ENCODE peak calls at places on chromosomes 7 and 10, in eight cellular contexts. G is spleen; X is heart right ventricle; F is aorta; Y is MM.1S; L is CD8-positive, alpha-beta memory T cell; O is pancreas; A is mucosa of descending colon. Q is an unnamed sample.

GRCh38 chr10:23186178-23186577 is 5.9 kb upstream of the PTF1A start:
- DNase-seq in F (no peak), O (no peak), Y (no peak), L (no peak), X (no peak), A (no peak), G (no peak), Q (no peak)

GRCh38 chr7:123271231-123271630 is 71.5 kb upstream of the SLC13A1 start:
- DNase-seq in X (no peak), O (no peak), F (no peak), Y (no peak), G (no peak), A (no peak), L (no peak), Q (no peak)

GRCh38 chr10:87505366-87506113 is 847 bp downstream of the MINPP1 start:
- DNase-seq in Y (peak; percentile 71), X (peak; percentile 61), O (peak; percentile 60), A (peak; percentile 81), G (peak; percentile 88), F (peak; percentile 60), L (peak; percentile 20), Q (no peak)

GRCh38 chr7:29587195-29587808 is 23.7 kb downstream of the PRR15 start:
- DNase-seq in X (no peak), Y (peak; percentile 60), L (no peak), F (no peak), O (no peak), A (no peak), G (no peak), Q (no peak)

GRCh38 chr10:86103391-86104101 is 263.0 kb downstream of the GRID1 start:
- DNase-seq in G (peak; percentile 65), A (no peak), Y (no peak), O (no peak), L (no peak), F (no peak), X (no peak), Q (no peak)

GRCh38 chr7:127920787-127921438 is 110.3 kb downstream of the LRRC4 start:
- DNase-seq in L (no peak), X (no peak), O (no peak), A (no peak), Y (no peak), F (no peak), G (no peak), Q (no peak)

GRCh38 chr7:151699147-151699546 is 177.8 kb downstream of the PRKAG2 start:
- DNase-seq in O (no peak), L (no peak), F (no peak), A (peak; percentile 57), Y (no peak), G (no peak), X (no peak), Q (no peak)

GRCh38 chr10:15167411-15168295 is 840 bp downstream of the NMT2 start:
- DNase-seq in O (peak; percentile 57), A (peak; percentile 78), X (peak; percentile 52), L (peak; percentile 30), G (no peak), F (peak; percentile 67), Y (peak; percentile 59), Q (peak; percentile 9)

GRCh38 chr7:18889436-18889835 is 228.0 kb downstream of the TWIST1 start:
- DNase-seq in G (no peak), X (no peak), O (no peak), A (no peak), F (no peak), Y (no peak), L (no peak), Q (no peak)

GRCh38 chr10:131275691-131276090 is 35.8 kb downstream of the TCERG1L start:
- DNase-seq in X (no peak), F (no peak), A (no peak), G (peak; percentile 58), Y (no peak), L (no peak), O (no peak), Q (no peak)
- H3K9me3 ChIP-seq in X (no peaks in the 10 kb centered on the region), F (no peaks in the 10 kb centered on the region), A (no peaks in the 10 kb centered on the region), G (no peaks in the 10 kb centered on the region), Y (no peaks in the 10 kb centered on the region), L (no peaks in the 10 kb centered on the region), O (no peaks in the 10 kb centered on the region), Q (peaks cover 45% of the 10 kb centered on the region)

GRCh38 chr10:11144626-11145497 is 127.2 kb downstream of the CELF2 start:
- DNase-seq in Y (peak; percentile 61), L (no peak), X (no peak), F (no peak), A (no peak), O (no peak), G (no peak), Q (no peak)

GRCh38 chr10:11147723-11148122 is 130.1 kb downstream of the CELF2 start:
- DNase-seq in F (peak; percentile 56), X (no peak), L (no peak), G (peak; percentile 83), Y (peak; percentile 28), A (peak; percentile 56), O (no peak), Q (no peak)

GRCh38 chr10:11145498-11145855 is 127.8 kb downstream of the CELF2 start:
- DNase-seq in X (no peak), A (peak; percentile 73), O (no peak), Y (peak; percentile 58), F (peak; percentile 66), L (peak; percentile 75), G (peak; percentile 90), Q (no peak)

GRCh38 chr10:11148131-11148530 is 130.5 kb downstream of the CELF2 start:
- DNase-seq in L (no peak), X (no peak), F (no peak), G (no peak), A (no peak), Y (no peak), O (no peak), Q (no peak)

GRCh38 chr10:11146402-11147171 is 128.9 kb downstream of the CELF2 start:
- DNase-seq in Y (no peak), O (no peak), G (no peak), A (no peak), X (no peak), L (no peak), F (no peak), Q (no peak)
- H3K4me1 ChIP-seq in Y (peaks cover 56% of the 10 kb centered on the region), O (no peaks in the 10 kb centered on the region), G (peaks cover 88% of the 10 kb centered on the region), A (peaks cover 24% of the 10 kb centered on the region), X (peaks cover 73% of the 10 kb centered on the region), L (peaks cover 99% of the 10 kb centered on the region), F (peaks cover 2% of the 10 kb centered on the region), Q (peaks cover 4% of the 10 kb centered on the region)

GRCh38 chr10:38016354-38016753 is 5.9 kb downstream of the ZNF33A start:
- DNase-seq in O (no peak), Y (no peak), X (no peak), G (no peak), L (no peak), F (no peak), A (no peak), Q (no peak)
- H3K36me3 ChIP-seq in O (peaks cover 51% of the 10 kb centered on the region), Y (peaks cover 20% of the 10 kb centered on the region), X (peaks cover 40% of the 10 kb centered on the region), G (no peaks in the 10 kb centered on the region), L (peaks cover 44% of the 10 kb centered on the region), F (no peaks in the 10 kb centered on the region), A (peaks cover 13% of the 10 kb centered on the region), Q (peaks cover 2% of the 10 kb centered on the region)

GRCh38 chr7:36639826-36640225 is 84.5 kb downstream of the AOAH start:
- DNase-seq in F (no peak), A (peak; percentile 73), O (no peak), Y (no peak), G (peak; percentile 87), X (no peak), L (peak; percentile 62), Q (no peak)
- H3K9me3 ChIP-seq in F (no peaks in the 10 kb centered on the region), A (no peaks in the 10 kb centered on the region), O (no peaks in the 10 kb centered on the region), Y (no peaks in the 10 kb centered on the region), G (no peaks in the 10 kb centered on the region), X (no peaks in the 10 kb centered on the region), L (no peaks in the 10 kb centered on the region), Q (no peaks in the 10 kb centered on the region)

GRCh38 chr7:148704966-148705365 is 6.3 kb downstream of the CUL1 start:
- DNase-seq in G (no peak), O (no peak), Y (no peak), X (no peak), F (no peak), L (no peak), A (no peak), Q (no peak)

GRCh38 chr7:148708026-148708685 is 9.5 kb downstream of the CUL1 start:
- DNase-seq in G (no peak), X (no peak), O (no peak), F (no peak), Y (peak; percentile 55), L (no peak), A (no peak), Q (no peak)

GRCh38 chr7:148709019-148709418 is 10.3 kb downstream of the CUL1 start:
- DNase-seq in X (no peak), G (no peak), Y (no peak), A (no peak), F (no peak), L (no peak), O (no peak), Q (no peak)

GRCh38 chr7:148704189-148704588 is 5.5 kb downstream of the CUL1 start:
- DNase-seq in X (no peak), G (no peak), F (no peak), L (no peak), Y (no peak), O (no peak), A (no peak), Q (no peak)

GRCh38 chr7:148706368-148706767 is 7.7 kb downstream of the CUL1 start:
- DNase-seq in Y (no peak), O (no peak), G (no peak), A (no peak), X (no peak), L (no peak), F (no peak), Q (no peak)
- H3K4me1 ChIP-seq in Y (peaks cover 87% of the 10 kb centered on the region), O (peaks cover 9% of the 10 kb centered on the region), G (peaks cover 96% of the 10 kb centered on the region), A (peaks cover 21% of the 10 kb centered on the region), X (peaks cover 68% of the 10 kb centered on the region), L (peaks cover 79% of the 10 kb centered on the region), F (peaks cover 6% of the 10 kb centered on the region), Q (peaks cover 3% of the 10 kb centered on the region)

DNA sequence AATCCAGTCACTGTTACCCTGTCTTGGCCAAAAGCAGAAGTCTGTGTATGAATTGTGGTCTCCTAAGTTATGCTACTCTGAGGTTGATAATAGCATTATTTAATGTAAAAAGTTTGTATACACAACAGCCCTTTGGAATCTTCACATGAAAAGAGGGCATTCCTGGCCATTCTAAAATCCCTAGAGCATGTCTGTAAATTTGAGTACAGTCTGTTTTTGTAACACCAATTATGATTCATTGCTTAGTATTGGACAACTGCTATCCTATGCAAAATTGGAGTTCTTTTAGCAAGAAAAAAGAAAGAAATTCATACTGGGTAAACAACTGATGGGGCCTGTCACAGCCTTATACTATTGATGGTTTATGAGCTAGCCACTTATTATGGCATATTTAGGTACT is 10.2 kb downstream of the CUTC start:
- DNase-seq in L (no peak), F (no peak), X (no peak), G (no peak), Y (no peak), A (no peak), O (no peak), Q (no peak)
- H3K36me3 ChIP-seq in L (peaks cover 56% of the 10 kb centered on the region), F (no peaks in the 10 kb centered on the region), X (peaks cover 41% of the 10 kb centered on the region), G (peaks cover 8% of the 10 kb centered on the region), Y (peaks cover 22% of the 10 kb centered on the region), A (peaks cover 28% of the 10 kb centered on the region), O (peaks cover 48% of the 10 kb centered on the region), Q (peaks cover 14% of the 10 kb centered on the region)